ENCODE peak calls at places on chromosomes 4 and X, in six cellular contexts. One of them, this sample, is unnamed. For H3K4me1, the result is how much of the 10 kb centered on the place peaks cover.

GRCh38 chrX:150864127-150864526 is 34.3 kb downstream of the CD99L2 start:
- DNase-seq in psoas muscle: no peak
- DNase-seq in CD8-positive, alpha-beta memory T cell: no peak
- DNase-seq in spleen: no peak
- DNase-seq in HepG2: no peak
- DNase-seq in mucosa of descending colon: no peak
- DNase-seq in this sample: no peak

GRCh38 chr4:37629713-37630112 is 56.5 kb downstream of the RELL1 start:
- DNase-seq in CD8-positive, alpha-beta memory T cell: no peak
- DNase-seq in psoas muscle: no peak
- DNase-seq in HepG2: no peak
- DNase-seq in mucosa of descending colon: no peak
- DNase-seq in spleen: no peak
- DNase-seq in this sample: no peak

GRCh38 chrX:96841325-96841724 is 42.4 kb upstream of the RPA4 start:
- DNase-seq in psoas muscle: no peak
- DNase-seq in HepG2: no peak
- DNase-seq in CD8-positive, alpha-beta memory T cell: no peak
- DNase-seq in mucosa of descending colon: no peak
- DNase-seq in spleen: no peak
- DNase-seq in this sample: no peak

GRCh38 chrX:39777623-39778025 is 320.1 kb downstream of the BCOR start:
- DNase-seq in spleen: no peak
- DNase-seq in CD8-positive, alpha-beta memory T cell: no peak
- DNase-seq in psoas muscle: no peak
- DNase-seq in mucosa of descending colon: no peak
- DNase-seq in HepG2: no peak
- DNase-seq in this sample: no peak

GRCh38 chr4:83362492-83363329 is 28.1 kb upstream of the HPSE start:
- DNase-seq in psoas muscle: no peak
- DNase-seq in mucosa of descending colon: peak
- DNase-seq in CD8-positive, alpha-beta memory T cell: no peak
- DNase-seq in HepG2: peak
- DNase-seq in spleen: no peak
- DNase-seq in this sample: no peak

GRCh38 chr4:146333895-146334262 is 119.5 kb downstream of the REELD1 start:
- DNase-seq in spleen: no peak
- DNase-seq in mucosa of descending colon: no peak
- DNase-seq in HepG2: no peak
- DNase-seq in psoas muscle: no peak
- DNase-seq in CD8-positive, alpha-beta memory T cell: no peak
- DNase-seq in this sample: no peak

GRCh38 chrX:10903518-10903917 is 207.6 kb upstream of the HCCS start:
- DNase-seq in CD8-positive, alpha-beta memory T cell: no peak
- DNase-seq in spleen: no peak
- DNase-seq in mucosa of descending colon: no peak
- DNase-seq in psoas muscle: no peak
- DNase-seq in HepG2: no peak
- DNase-seq in this sample: no peak

GRCh38 chr4:176793060-176793605 is 411 bp upstream of the VEGFC start:
- DNase-seq in psoas muscle: no peak
- DNase-seq in mucosa of descending colon: no peak
- DNase-seq in CD8-positive, alpha-beta memory T cell: no peak
- DNase-seq in HepG2: no peak
- DNase-seq in spleen: no peak
- DNase-seq in this sample: no peak

GRCh38 chrX:101385795-101386541 is at the start of gene BTK:
- DNase-seq in mucosa of descending colon: peak
- DNase-seq in HepG2: no peak
- DNase-seq in CD8-positive, alpha-beta memory T cell: no peak
- DNase-seq in spleen: no peak
- DNase-seq in psoas muscle: no peak
- DNase-seq in this sample: no peak

GRCh38 chr4:118746251-118746919 is 61.2 kb downstream of the METTL14 start:
- DNase-seq in CD8-positive, alpha-beta memory T cell: no peak
- DNase-seq in mucosa of descending colon: no peak
- DNase-seq in HepG2: no peak
- DNase-seq in spleen: no peak
- DNase-seq in psoas muscle: no peak
- DNase-seq in this sample: no peak

GRCh38 chrX:71291381-71291780 is 7.9 kb downstream of the NONO start:
- DNase-seq in mucosa of descending colon: no peak
- DNase-seq in HepG2: no peak
- DNase-seq in CD8-positive, alpha-beta memory T cell: no peak
- DNase-seq in spleen: no peak
- DNase-seq in psoas muscle: no peak
- DNase-seq in this sample: no peak

GRCh38 chrX:47831788-47832187 is 4.9 kb upstream of the ZNF81 start:
- DNase-seq in CD8-positive, alpha-beta memory T cell: peak
- DNase-seq in mucosa of descending colon: peak
- DNase-seq in spleen: peak
- DNase-seq in psoas muscle: peak
- DNase-seq in HepG2: peak
- DNase-seq in this sample: no peak

GRCh38 chr4:110632506-110633357 is 9.9 kb upstream of the PITX2 start:
- DNase-seq in psoas muscle: no peak
- DNase-seq in spleen: peak
- DNase-seq in mucosa of descending colon: no peak
- DNase-seq in CD8-positive, alpha-beta memory T cell: no peak
- DNase-seq in HepG2: no peak
- DNase-seq in this sample: peak

GRCh38 chr4:186739802-186740434 is 16.3 kb upstream of the FAT1 start:
- DNase-seq in mucosa of descending colon: peak
- DNase-seq in psoas muscle: no peak
- DNase-seq in spleen: no peak
- DNase-seq in CD8-positive, alpha-beta memory T cell: no peak
- DNase-seq in HepG2: no peak
- DNase-seq in this sample: no peak

GRCh38 chr4:140267576-140267975 is 105.9 kb upstream of the SCOC start:
- DNase-seq in spleen: no peak
- DNase-seq in HepG2: no peak
- DNase-seq in CD8-positive, alpha-beta memory T cell: no peak
- DNase-seq in mucosa of descending colon: no peak
- DNase-seq in psoas muscle: no peak
- DNase-seq in this sample: no peak

GRCh38 chr4:40617903-40618302 is 11.8 kb downstream of the RBM47 start:
- DNase-seq in CD8-positive, alpha-beta memory T cell: no peak
- DNase-seq in HepG2: no peak
- DNase-seq in psoas muscle: no peak
- DNase-seq in spleen: no peak
- DNase-seq in mucosa of descending colon: no peak
- DNase-seq in this sample: no peak

GRCh38 chr4:149891381-149891780 is 75.7 kb upstream of the IQCM start:
- DNase-seq in HepG2: no peak
- DNase-seq in spleen: no peak
- DNase-seq in mucosa of descending colon: no peak
- DNase-seq in CD8-positive, alpha-beta memory T cell: no peak
- DNase-seq in psoas muscle: no peak
- DNase-seq in this sample: no peak

GRCh38 chrX:118978451-118978850 is 4.0 kb downstream of the LONRF3 start:
- DNase-seq in HepG2: no peak
- DNase-seq in psoas muscle: no peak
- DNase-seq in spleen: no peak
- DNase-seq in mucosa of descending colon: no peak
- DNase-seq in CD8-positive, alpha-beta memory T cell: no peak
- DNase-seq in this sample: no peak

GRCh38 chr4:125013891-125014290 is 300.9 kb upstream of the FAT4 start:
- DNase-seq in psoas muscle: no peak
- DNase-seq in mucosa of descending colon: no peak
- DNase-seq in CD8-positive, alpha-beta memory T cell: no peak
- DNase-seq in HepG2: no peak
- DNase-seq in spleen: no peak
- DNase-seq in this sample: no peak

GRCh38 chrX:44873415-44874270 is 655 bp downstream of the KDM6A start:
- DNase-seq in psoas muscle: peak
- DNase-seq in HepG2: no peak
- DNase-seq in mucosa of descending colon: peak
- DNase-seq in CD8-positive, alpha-beta memory T cell: peak
- DNase-seq in spleen: peak
- DNase-seq in this sample: peak

GRCh38 chrX:106341823-106342222 is 173.7 kb downstream of the PWWP3B start:
- DNase-seq in psoas muscle: no peak
- DNase-seq in mucosa of descending colon: no peak
- DNase-seq in spleen: no peak
- DNase-seq in HepG2: no peak
- DNase-seq in CD8-positive, alpha-beta memory T cell: no peak
- DNase-seq in this sample: no peak

GRCh38 chrX:150355898-150356297 is 7.2 kb upstream of the MAMLD1 start:
- DNase-seq in mucosa of descending colon: no peak
- DNase-seq in psoas muscle: no peak
- DNase-seq in CD8-positive, alpha-beta memory T cell: no peak
- DNase-seq in HepG2: no peak
- DNase-seq in spleen: no peak
- DNase-seq in this sample: no peak

GRCh38 chr4:143693856-143694255 is 6.6 kb downstream of the FREM3 start:
- DNase-seq in HepG2: no peak
- DNase-seq in psoas muscle: no peak
- DNase-seq in mucosa of descending colon: no peak
- DNase-seq in CD8-positive, alpha-beta memory T cell: no peak
- DNase-seq in spleen: no peak
- DNase-seq in this sample: no peak

GRCh38 chr4:139524062-139524631 is 31.9 kb downstream of the SETD7 start:
- DNase-seq in CD8-positive, alpha-beta memory T cell: no peak
- DNase-seq in psoas muscle: no peak
- DNase-seq in mucosa of descending colon: no peak
- DNase-seq in spleen: no peak
- DNase-seq in HepG2: no peak
- DNase-seq in this sample: no peak

GRCh38 chrX:97167333-97167732 is 283.6 kb downstream of the RPA4 start:
- DNase-seq in CD8-positive, alpha-beta memory T cell: no peak
- DNase-seq in psoas muscle: no peak
- DNase-seq in mucosa of descending colon: no peak
- DNase-seq in HepG2: no peak
- DNase-seq in spleen: no peak
- DNase-seq in this sample: no peak

GRCh38 chr4:151184523-151185458 is 85.4 kb downstream of the RPS3A start:
- DNase-seq in CD8-positive, alpha-beta memory T cell: no peak
- DNase-seq in HepG2: peak
- DNase-seq in psoas muscle: no peak
- DNase-seq in mucosa of descending colon: no peak
- DNase-seq in spleen: no peak
- DNase-seq in this sample: no peak

GRCh38 chr4:87011340-87012034 is 76.7 kb downstream of the AFF1 start:
- DNase-seq in HepG2: no peak
- DNase-seq in CD8-positive, alpha-beta memory T cell: no peak
- DNase-seq in mucosa of descending colon: no peak
- DNase-seq in psoas muscle: no peak
- DNase-seq in spleen: no peak
- DNase-seq in this sample: no peak
- H3K4me3 ChIP-seq in HepG2: no peak
- H3K4me3 ChIP-seq in CD8-positive, alpha-beta memory T cell: no peak
- H3K4me3 ChIP-seq in mucosa of descending colon: no peak
- H3K4me3 ChIP-seq in psoas muscle: peak
- H3K4me3 ChIP-seq in spleen: no peak
- H3K4me3 ChIP-seq in this sample: peak

DNA sequence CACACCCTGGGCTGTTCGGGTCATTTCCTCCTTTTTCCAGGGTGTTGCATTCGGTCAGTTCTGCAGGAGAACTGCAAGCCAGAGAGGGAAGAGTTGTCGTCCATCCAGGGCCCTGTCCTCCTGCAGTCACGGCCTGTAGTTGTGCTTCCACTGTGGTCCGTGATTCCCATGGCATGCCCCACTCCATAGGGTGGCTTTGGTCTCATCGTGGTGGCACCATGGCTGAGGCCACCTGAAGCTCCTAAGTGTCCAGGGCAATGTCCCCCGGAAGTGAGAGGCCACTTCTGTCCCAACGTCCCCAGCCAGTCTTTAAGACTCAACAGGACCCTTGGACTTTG is 83.6 kb downstream of the HTRA3 start:
- DNase-seq in spleen: no peak
- DNase-seq in mucosa of descending colon: no peak
- DNase-seq in CD8-positive, alpha-beta memory T cell: no peak
- DNase-seq in HepG2: no peak
- DNase-seq in psoas muscle: no peak
- DNase-seq in this sample: no peak
- H3K4me1 ChIP-seq in spleen: under half
- H3K4me1 ChIP-seq in mucosa of descending colon: under half
- H3K4me1 ChIP-seq in CD8-positive, alpha-beta memory T cell: under half
- H3K4me1 ChIP-seq in HepG2: under half
- H3K4me1 ChIP-seq in psoas muscle: under half
- H3K4me1 ChIP-seq in this sample: under half

GRCh38 chrX:49190783-49191032 is 4.5 kb upstream of the PRICKLE3 start:
- DNase-seq in CD8-positive, alpha-beta memory T cell: no peak
- DNase-seq in spleen: no peak
- DNase-seq in psoas muscle: no peak
- DNase-seq in HepG2: no peak
- DNase-seq in mucosa of descending colon: no peak
- DNase-seq in this sample: no peak
- H3K4me3 ChIP-seq in CD8-positive, alpha-beta memory T cell: peak
- H3K4me3 ChIP-seq in spleen: peak
- H3K4me3 ChIP-seq in psoas muscle: peak
- H3K4me3 ChIP-seq in HepG2: peak
- H3K4me3 ChIP-seq in mucosa of descending colon: peak
- H3K4me3 ChIP-seq in this sample: peak

GRCh38 chr4:71188197-71188625 is 150.6 kb upstream of the SLC4A4 start:
- DNase-seq in CD8-positive, alpha-beta memory T cell: no peak
- DNase-seq in mucosa of descending colon: peak
- DNase-seq in spleen: no peak
- DNase-seq in psoas muscle: no peak
- DNase-seq in HepG2: no peak
- DNase-seq in this sample: no peak

GRCh38 chr4:71188951-71189350 is 149.9 kb upstream of the SLC4A4 start:
- DNase-seq in psoas muscle: no peak
- DNase-seq in mucosa of descending colon: no peak
- DNase-seq in HepG2: no peak
- DNase-seq in spleen: no peak
- DNase-seq in CD8-positive, alpha-beta memory T cell: no peak
- DNase-seq in this sample: no peak

GRCh38 chr4:71186257-71186565 is 152.6 kb upstream of the SLC4A4 start:
- DNase-seq in mucosa of descending colon: no peak
- DNase-seq in psoas muscle: no peak
- DNase-seq in HepG2: no peak
- DNase-seq in spleen: no peak
- DNase-seq in CD8-positive, alpha-beta memory T cell: no peak
- DNase-seq in this sample: no peak

GRCh38 chr4:71187399-71188196 is 151.2 kb upstream of the SLC4A4 start:
- DNase-seq in spleen: peak
- DNase-seq in HepG2: no peak
- DNase-seq in mucosa of descending colon: peak
- DNase-seq in psoas muscle: peak
- DNase-seq in CD8-positive, alpha-beta memory T cell: peak
- DNase-seq in this sample: peak

GRCh38 chr4:71186566-71187398 is 152.0 kb upstream of the SLC4A4 start:
- DNase-seq in HepG2: no peak
- DNase-seq in spleen: peak
- DNase-seq in psoas muscle: peak
- DNase-seq in CD8-positive, alpha-beta memory T cell: peak
- DNase-seq in mucosa of descending colon: peak
- DNase-seq in this sample: peak
- H3K4me1 ChIP-seq in HepG2: under half
- H3K4me1 ChIP-seq in spleen: under half
- H3K4me1 ChIP-seq in psoas muscle: under half
- H3K4me1 ChIP-seq in CD8-positive, alpha-beta memory T cell: under half
- H3K4me1 ChIP-seq in mucosa of descending colon: under half
- H3K4me1 ChIP-seq in this sample: under half

GRCh38 chr4:102431608-102431961 is 69.6 kb upstream of the NFKB1 start:
- DNase-seq in HepG2: no peak
- DNase-seq in spleen: no peak
- DNase-seq in psoas muscle: no peak
- DNase-seq in mucosa of descending colon: no peak
- DNase-seq in CD8-positive, alpha-beta memory T cell: no peak
- DNase-seq in this sample: no peak
- H3K4me3 ChIP-seq in HepG2: no peak
- H3K4me3 ChIP-seq in spleen: peak
- H3K4me3 ChIP-seq in psoas muscle: peak
- H3K4me3 ChIP-seq in mucosa of descending colon: peak
- H3K4me3 ChIP-seq in CD8-positive, alpha-beta memory T cell: peak
- H3K4me3 ChIP-seq in this sample: peak